ENCODE peak calls at places on chromosome 11, in eight cellular contexts. G is omental fat pad, K is fibroblast of the aortic adventitia, S is GM23338, Q is lower lobe of right lung, Z is A673, H is neural crest cell, F is astrocyte of the spinal cord. B is an unnamed sample.

GRCh38 chr11:3197044-3197715 is 21.4 kb downstream of the MRGPRG start:
- DNase-seq in G (no peak), K (no peak), S (no peak), Q (no peak), Z (no peak), H (no peak), F (no peak), B (no peak)

GRCh38 chr11:115272925-115273324 is 231.3 kb downstream of the CADM1 start:
- DNase-seq in G (no peak), K (no peak), S (no peak), Q (no peak), Z (no peak), H (no peak), F (no peak), B (no peak)

GRCh38 chr11:70695086-70695960 is 297.0 kb downstream of the CTTN start:
- DNase-seq in G (no peak), K (no peak), S (no peak), Q (peak), Z (no peak), H (no peak), F (no peak), B (no peak)

GRCh38 chr11:75325713-75326438 is 25.6 kb downstream of the ARRB1 start:
- DNase-seq in G (no peak), K (peak), S (no peak), Q (peak), Z (peak), H (no peak), F (peak), B (no peak)

GRCh38 chr11:2665747-2666710 is 33.8 kb downstream of the KCNQ1OT1 start:
- DNase-seq in G (no peak), K (peak), S (no peak), Q (no peak), Z (no peak), H (no peak), F (no peak), B (no peak)

GRCh38 chr11:64376071-64376470 is 17.1 kb downstream of the RPS6KA4 start:
- DNase-seq in G (no peak), K (no peak), S (no peak), Q (no peak), Z (no peak), H (no peak), F (no peak), B (no peak)

GRCh38 chr11:133570376-133570775 is 38.1 kb upstream of the OPCML start:
- DNase-seq in G (no peak), K (no peak), S (no peak), Q (no peak), Z (no peak), H (no peak), F (no peak), B (no peak)

GRCh38 chr11:65251476-65251875 is 10.3 kb upstream of the POLA2 start:
- DNase-seq in G (no peak), K (no peak), S (no peak), Q (no peak), Z (no peak), H (no peak), F (no peak), B (no peak)

GRCh38 chr11:7874061-7874460 is 57.0 kb downstream of the OR10A6 start:
- DNase-seq in G (no peak), K (peak), S (no peak), Q (no peak), Z (no peak), H (no peak), F (no peak), B (no peak)

GRCh38 chr11:38693306-38693705 is 2095.3 kb upstream of the RAG2 start:
- DNase-seq in G (no peak), K (no peak), S (no peak), Q (no peak), Z (no peak), H (no peak), F (no peak), B (no peak)

GRCh38 chr11:75625970-75626691 is 42.7 kb downstream of the MAP6 start:
- DNase-seq in G (no peak), K (peak), S (no peak), Q (peak), Z (no peak), H (no peak), F (peak), B (no peak)

GRCh38 chr11:14454861-14455632 is 44.6 kb downstream of the COPB1 start:
- DNase-seq in G (no peak), K (peak), S (peak), Q (no peak), Z (peak), H (no peak), F (peak), B (no peak)

GRCh38 chr11:19218801-19219460 is 17.1 kb upstream of the CSRP3 start:
- DNase-seq in G (no peak), K (peak), S (no peak), Q (no peak), Z (no peak), H (no peak), F (no peak), B (no peak)

GRCh38 chr11:61507962-61508824 is at the start of gene LRRC10B:
- DNase-seq in G (no peak), K (no peak), S (peak), Q (peak), Z (peak), H (peak), F (no peak), B (no peak)

GRCh38 chr11:46308632-46309419 is 31.4 kb downstream of the CREB3L1 start:
- DNase-seq in G (peak), K (peak), S (peak), Q (peak), Z (peak), H (peak), F (peak), B (peak)

GRCh38 chr11:28107331-28107725 is 628 bp downstream of the KIF18A start:
- DNase-seq in G (no peak), K (no peak), S (peak), Q (no peak), Z (no peak), H (no peak), F (no peak), B (no peak)

GRCh38 chr11:47177229-47177845 is 658 bp upstream of the ARFGAP2 start:
- DNase-seq in G (no peak), K (peak), S (peak), Q (peak), Z (peak), H (no peak), F (peak), B (peak)

GRCh38 chr11:35964846-35965245 is 21.0 kb downstream of the LDLRAD3 start:
- DNase-seq in G (no peak), K (no peak), S (no peak), Q (no peak), Z (no peak), H (no peak), F (no peak), B (no peak)

GRCh38 chr11:73398721-73399120 is 22.5 kb downstream of the RELT start:
- DNase-seq in G (no peak), K (no peak), S (no peak), Q (no peak), Z (no peak), H (no peak), F (no peak), B (no peak)

GRCh38 chr11:70129051-70129592 is 51.0 kb downstream of the ANO1 start:
- DNase-seq in G (no peak), K (no peak), S (no peak), Q (no peak), Z (no peak), H (no peak), F (no peak), B (no peak)

GRCh38 chr11:123438191-123438627 is 8.1 kb downstream of the GRAMD1B start:
- DNase-seq in G (no peak), K (no peak), S (peak), Q (no peak), Z (no peak), H (no peak), F (no peak), B (no peak)

GRCh38 chr11:1545432-1545831 is 26.6 kb downstream of the DUSP8 start:
- DNase-seq in G (no peak), K (no peak), S (no peak), Q (no peak), Z (no peak), H (no peak), F (no peak), B (no peak)

GRCh38 chr11:32098142-32098903 is 7.4 kb downstream of the RCN1 start:
- DNase-seq in G (no peak), K (no peak), S (no peak), Q (no peak), Z (no peak), H (no peak), F (no peak), B (no peak)

GRCh38 chr11:79973701-79974626 is 533.1 kb upstream of the TENM4 start:
- DNase-seq in G (no peak), K (no peak), S (peak), Q (no peak), Z (peak), H (no peak), F (no peak), B (peak)

GRCh38 chr11:69840371-69841169 is 21.4 kb upstream of the FGF3 start:
- DNase-seq in G (peak), K (no peak), S (no peak), Q (peak), Z (peak), H (no peak), F (no peak), B (no peak)

GRCh38 chr11:446886-447285 is 3.2 kb upstream of the PTDSS2 start:
- DNase-seq in G (no peak), K (no peak), S (no peak), Q (peak), Z (no peak), H (no peak), F (no peak), B (no peak)

GRCh38 chr11:11370263-11371060 is 17.4 kb upstream of the CSNK2A3 start:
- DNase-seq in G (no peak), K (no peak), S (no peak), Q (no peak), Z (no peak), H (no peak), F (no peak), B (no peak)

GRCh38 chr11:27231519-27231918 is 131.5 kb downstream of the CCDC34 start:
- DNase-seq in G (no peak), K (no peak), S (no peak), Q (no peak), Z (peak), H (no peak), F (no peak), B (no peak)

GRCh38 chr11:134592391-134592990 is 180.4 kb upstream of the B3GAT1 start:
- DNase-seq in G (no peak), K (no peak), S (peak), Q (peak), Z (peak), H (peak), F (no peak), B (peak)

GRCh38 chr11:46895821-46896220 is 22.5 kb downstream of the LRP4 start:
- DNase-seq in G (no peak), K (no peak), S (no peak), Q (peak), Z (no peak), H (no peak), F (peak), B (no peak)

GRCh38 chr11:13261600-13262061 is 16.0 kb upstream of the BMAL1 start:
- DNase-seq in G (no peak), K (peak), S (no peak), Q (no peak), Z (peak), H (no peak), F (peak), B (no peak)

GRCh38 chr11:77174559-77174958 is 46.5 kb downstream of the MYO7A start:
- DNase-seq in G (no peak), K (no peak), S (no peak), Q (peak), Z (no peak), H (no peak), F (no peak), B (no peak)

GRCh38 chr11:624705-625635 is at the start of gene CDHR5:
- DNase-seq in G (no peak), K (no peak), S (no peak), Q (peak), Z (no peak), H (no peak), F (no peak), B (no peak)

GRCh38 chr11:13834463-13834862 is 128.1 kb upstream of the SPON1 start:
- DNase-seq in G (no peak), K (no peak), S (peak), Q (no peak), Z (peak), H (peak), F (no peak), B (no peak)

GRCh38 chr11:119480375-119481020 is 57.5 kb upstream of the THY1 start:
- DNase-seq in G (peak), K (no peak), S (no peak), Q (no peak), Z (no peak), H (no peak), F (no peak), B (peak)

GRCh38 chr11:119481021-119481666 is 58.2 kb upstream of the THY1 start:
- DNase-seq in G (peak), K (peak), S (peak), Q (peak), Z (peak), H (peak), F (peak), B (peak)

GRCh38 chr11:119478711-119479285 is 55.8 kb upstream of the THY1 start:
- DNase-seq in G (peak), K (no peak), S (peak), Q (no peak), Z (peak), H (no peak), F (no peak), B (no peak)

GRCh38 chr11:119481667-119482400 is 58.9 kb upstream of the THY1 start:
- DNase-seq in G (peak), K (no peak), S (no peak), Q (no peak), Z (no peak), H (no peak), F (no peak), B (peak)

GRCh38 chr11:119479685-119480275 is 56.8 kb upstream of the THY1 start:
- DNase-seq in G (peak), K (peak), S (peak), Q (no peak), Z (peak), H (no peak), F (peak), B (peak)
- TF ChIP-seq CTCF in G (no peak), K (peak), S (peak), Q (peak), Z (peak), H (peak), F (peak), B (peak)

DNA sequence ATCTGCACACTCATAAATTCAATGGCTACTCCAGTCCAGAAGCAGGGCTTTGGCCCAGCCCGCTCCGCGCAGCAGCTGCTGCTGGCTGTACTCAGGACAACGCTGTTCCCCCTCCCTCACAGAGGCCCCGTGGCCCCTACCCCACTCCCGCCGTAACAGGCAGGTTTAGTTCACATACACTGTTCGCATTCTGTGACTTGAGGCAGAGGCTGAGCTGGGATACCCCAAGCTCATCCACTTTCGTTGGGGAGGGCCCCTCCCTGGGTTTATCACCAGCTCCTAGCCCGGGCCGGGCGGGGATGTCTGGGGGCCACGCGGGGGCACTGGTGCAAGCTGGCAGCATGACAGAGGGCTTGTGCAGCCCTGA is 52.4 kb downstream of the SYT13 start:
- DNase-seq in G (no peak), K (no peak), S (no peak), Q (no peak), Z (no peak), H (no peak), F (no peak), B (no peak)
- TF ChIP-seq CTCF in G (no peak), K (no peak), S (no peak), Q (no peak), Z (peak), H (peak), F (no peak), B (no peak)

GRCh38 chr11:16881074-16881709 is 133.0 kb downstream of the PLEKHA7 start:
- DNase-seq in G (no peak), K (peak), S (peak), Q (peak), Z (peak), H (no peak), F (peak), B (no peak)
- TF ChIP-seq CTCF in G (no peak), K (peak), S (peak), Q (peak), Z (peak), H (no peak), F (peak), B (no peak)

DNA sequence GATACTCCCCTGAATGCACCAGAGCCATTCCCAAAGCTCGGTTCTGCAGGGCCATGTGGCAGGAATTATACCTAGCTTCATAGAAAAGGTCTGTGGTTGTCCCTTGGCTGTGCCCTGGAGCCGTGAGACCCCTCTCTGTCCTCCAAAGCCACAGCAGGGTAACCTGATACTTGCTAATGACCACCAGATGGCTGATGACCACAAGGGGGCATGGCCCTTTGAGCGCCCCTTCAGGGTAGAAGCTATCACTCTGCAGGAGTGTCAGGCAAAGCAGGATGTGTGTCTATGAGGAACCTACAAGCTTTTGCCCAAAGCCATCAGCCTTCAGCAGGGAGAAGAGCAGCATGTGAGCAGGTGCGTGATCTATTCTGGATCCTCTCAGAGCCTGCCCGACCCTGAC is 95.3 kb downstream of the NTM start:
- DNase-seq in G (no peak), K (no peak), S (peak), Q (no peak), Z (no peak), H (peak), F (no peak), B (no peak)
- TF ChIP-seq CTCF in G (no peak), K (no peak), S (peak), Q (no peak), Z (no peak), H (no peak), F (no peak), B (no peak)

DNA sequence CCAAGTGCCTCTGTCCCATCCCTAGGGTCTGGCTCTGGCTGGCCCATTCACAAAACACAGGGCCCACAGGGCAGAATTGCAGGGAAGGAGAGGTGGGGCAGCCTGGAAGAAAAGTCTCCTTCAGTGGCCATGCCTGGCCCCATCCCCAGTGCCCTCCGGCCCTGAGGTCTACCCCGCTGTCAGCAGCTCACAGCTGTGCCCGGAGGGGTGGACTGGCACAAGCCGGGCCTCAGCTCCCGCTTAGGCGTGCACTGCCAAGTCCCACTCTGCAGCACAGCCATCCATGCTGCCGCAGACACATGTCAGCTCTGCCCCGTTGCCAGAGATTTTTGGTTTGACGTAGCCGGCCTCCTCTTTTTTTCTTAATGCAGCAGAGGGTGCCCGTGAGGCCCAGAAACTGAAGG is 3.9 kb upstream of the SCN2B start:
- DNase-seq in G (no peak), K (peak), S (peak), Q (no peak), Z (peak), H (peak), F (no peak), B (no peak)
- TF ChIP-seq CTCF in G (no peak), K (no peak), S (no peak), Q (no peak), Z (no peak), H (no peak), F (no peak), B (no peak)

DNA sequence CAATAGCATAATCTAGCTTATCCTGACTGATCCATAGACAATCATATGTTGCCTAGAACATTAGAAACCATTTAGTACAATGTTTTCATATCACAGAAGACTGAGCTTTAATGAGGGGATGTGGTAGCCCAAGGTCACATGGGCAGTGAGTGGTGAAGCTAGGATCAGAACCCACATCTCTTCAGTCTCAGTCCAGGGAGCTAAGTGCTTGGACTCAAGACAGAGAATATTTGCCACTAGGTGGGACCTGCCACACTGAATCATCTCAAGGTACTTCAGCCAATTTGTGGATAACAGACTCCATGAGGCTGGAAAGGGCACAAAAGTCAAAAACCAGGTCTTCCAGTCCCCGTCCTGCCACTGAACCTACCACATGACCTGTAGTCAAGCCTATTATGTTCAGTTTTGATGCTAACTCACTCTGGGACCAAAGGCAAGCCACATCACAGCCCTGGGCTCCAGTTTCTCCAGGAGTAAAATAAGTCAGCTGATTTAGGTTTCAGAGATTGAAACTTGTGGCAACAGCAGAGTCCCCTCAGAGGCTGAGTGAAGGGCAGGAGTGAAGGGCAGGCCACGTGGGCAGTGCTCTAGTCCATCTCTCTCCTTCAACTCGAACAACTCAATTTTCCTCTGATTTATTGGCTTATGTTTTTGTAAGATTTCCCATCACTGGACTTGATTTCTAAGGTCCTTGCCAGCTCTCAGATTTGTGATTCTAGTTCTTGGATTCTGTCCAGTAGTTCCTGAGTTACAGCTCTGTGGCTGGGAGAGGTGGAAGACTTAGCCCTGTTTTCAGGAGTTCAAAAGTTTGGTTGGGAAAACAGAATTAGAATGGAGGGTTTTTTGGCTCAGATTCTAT is 84.6 kb upstream of the PHOX2A start:
- DNase-seq in G (no peak), K (peak), S (peak), Q (no peak), Z (no peak), H (no peak), F (peak), B (no peak)
- TF ChIP-seq CTCF in G (no peak), K (no peak), S (peak), Q (no peak), Z (peak), H (no peak), F (no peak), B (no peak)

GRCh38 chr11:67691149-67691548 is 16.7 kb upstream of the ALDH3B2 start:
- DNase-seq in G (no peak), K (no peak), S (no peak), Q (no peak), Z (no peak), H (no peak), F (no peak), B (no peak)
- TF ChIP-seq CTCF in G (no peak), K (peak), S (peak), Q (no peak), Z (peak), H (peak), F (peak), B (no peak)